ENCODE peak calls at places on chromosomes 1 and 21, in ten cellular contexts. One of them, this sample, is unnamed.

GRCh38 chr1:48916121-48917069 is 139.7 kb upstream of the BEND5 start:
- DNase-seq in mucosa of descending colon: no peak
- DNase-seq in GM12864: no peak
- DNase-seq in GM23338: peak
- DNase-seq in astrocyte: peak
- DNase-seq in HFFc6: no peak
- DNase-seq in H9: peak
- DNase-seq in DND-41: peak
- DNase-seq in spleen: no peak
- DNase-seq in uterus: no peak
- DNase-seq in this sample: peak

GRCh38 chr1:219430419-219430818 is 182.5 kb downstream of the ZC3H11B start:
- DNase-seq in mucosa of descending colon: no peak
- DNase-seq in GM12864: no peak
- DNase-seq in GM23338: no peak
- DNase-seq in astrocyte: peak
- DNase-seq in HFFc6: no peak
- DNase-seq in H9: no peak
- DNase-seq in DND-41: no peak
- DNase-seq in spleen: no peak
- DNase-seq in uterus: no peak
- DNase-seq in this sample: no peak

GRCh38 chr1:203771901-203772301 is 6.9 kb downstream of the LAX1 start:
- DNase-seq in mucosa of descending colon: no peak
- DNase-seq in GM12864: no peak
- DNase-seq in GM23338: no peak
- DNase-seq in astrocyte: no peak
- DNase-seq in HFFc6: no peak
- DNase-seq in H9: no peak
- DNase-seq in DND-41: no peak
- DNase-seq in spleen: no peak
- DNase-seq in uterus: peak
- DNase-seq in this sample: peak

GRCh38 chr1:200992382-200993101 is 31.0 kb downstream of the KIF21B start:
- DNase-seq in mucosa of descending colon: no peak
- DNase-seq in GM12864: no peak
- DNase-seq in GM23338: no peak
- DNase-seq in astrocyte: no peak
- DNase-seq in HFFc6: no peak
- DNase-seq in H9: no peak
- DNase-seq in DND-41: no peak
- DNase-seq in spleen: no peak
- DNase-seq in uterus: no peak
- DNase-seq in this sample: no peak

GRCh38 chr1:172960454-172961208 is 90.1 kb downstream of the TNFSF18 start:
- DNase-seq in mucosa of descending colon: no peak
- DNase-seq in GM12864: no peak
- DNase-seq in GM23338: peak
- DNase-seq in astrocyte: peak
- DNase-seq in HFFc6: peak
- DNase-seq in H9: no peak
- DNase-seq in DND-41: no peak
- DNase-seq in spleen: no peak
- DNase-seq in uterus: no peak
- DNase-seq in this sample: no peak

GRCh38 chr21:15240846-15241245 is 176.0 kb upstream of the NRIP1 start:
- DNase-seq in mucosa of descending colon: no peak
- DNase-seq in GM12864: no peak
- DNase-seq in GM23338: no peak
- DNase-seq in astrocyte: no peak
- DNase-seq in HFFc6: no peak
- DNase-seq in H9: no peak
- DNase-seq in DND-41: no peak
- DNase-seq in spleen: no peak
- DNase-seq in uterus: no peak
- DNase-seq in this sample: no peak

GRCh38 chr1:223143760-223144248 is 756 bp upstream of the TLR5 start:
- DNase-seq in mucosa of descending colon: peak
- DNase-seq in GM12864: peak
- DNase-seq in GM23338: no peak
- DNase-seq in astrocyte: no peak
- DNase-seq in HFFc6: no peak
- DNase-seq in H9: no peak
- DNase-seq in DND-41: peak
- DNase-seq in spleen: peak
- DNase-seq in uterus: no peak
- DNase-seq in this sample: no peak

GRCh38 chr1:246104927-246105326 is 402.2 kb downstream of the SMYD3 start:
- DNase-seq in mucosa of descending colon: no peak
- DNase-seq in GM12864: no peak
- DNase-seq in GM23338: no peak
- DNase-seq in astrocyte: no peak
- DNase-seq in HFFc6: no peak
- DNase-seq in H9: no peak
- DNase-seq in DND-41: no peak
- DNase-seq in spleen: no peak
- DNase-seq in uterus: no peak
- DNase-seq in this sample: no peak

GRCh38 chr1:150550222-150551048 is 1.2 kb downstream of the ADAMTSL4 start:
- DNase-seq in mucosa of descending colon: no peak
- DNase-seq in GM12864: no peak
- DNase-seq in GM23338: peak
- DNase-seq in astrocyte: no peak
- DNase-seq in HFFc6: no peak
- DNase-seq in H9: peak
- DNase-seq in DND-41: no peak
- DNase-seq in spleen: no peak
- DNase-seq in uterus: peak
- DNase-seq in this sample: peak

GRCh38 chr1:118154220-118154619 is 30.8 kb downstream of the SPAG17 start:
- DNase-seq in mucosa of descending colon: no peak
- DNase-seq in GM12864: no peak
- DNase-seq in GM23338: no peak
- DNase-seq in astrocyte: no peak
- DNase-seq in HFFc6: no peak
- DNase-seq in H9: no peak
- DNase-seq in DND-41: no peak
- DNase-seq in spleen: no peak
- DNase-seq in uterus: no peak
- DNase-seq in this sample: peak

GRCh38 chr1:6365047-6365446 is 28.5 kb downstream of the ACOT7 start:
- DNase-seq in mucosa of descending colon: peak
- DNase-seq in GM12864: no peak
- DNase-seq in GM23338: no peak
- DNase-seq in astrocyte: no peak
- DNase-seq in HFFc6: no peak
- DNase-seq in H9: no peak
- DNase-seq in DND-41: peak
- DNase-seq in spleen: no peak
- DNase-seq in uterus: no peak
- DNase-seq in this sample: peak

GRCh38 chr1:115320368-115320767 is 17.7 kb downstream of the NGF start:
- DNase-seq in mucosa of descending colon: no peak
- DNase-seq in GM12864: no peak
- DNase-seq in GM23338: no peak
- DNase-seq in astrocyte: no peak
- DNase-seq in HFFc6: no peak
- DNase-seq in H9: no peak
- DNase-seq in DND-41: no peak
- DNase-seq in spleen: no peak
- DNase-seq in uterus: no peak
- DNase-seq in this sample: no peak

GRCh38 chr1:83011270-83011669 is 987.7 kb downstream of the TTLL7 start:
- DNase-seq in mucosa of descending colon: no peak
- DNase-seq in GM12864: no peak
- DNase-seq in GM23338: no peak
- DNase-seq in astrocyte: no peak
- DNase-seq in HFFc6: no peak
- DNase-seq in H9: no peak
- DNase-seq in DND-41: no peak
- DNase-seq in spleen: no peak
- DNase-seq in uterus: no peak
- DNase-seq in this sample: no peak

GRCh38 chr1:8203056-8203455 is 114.9 kb upstream of the SLC45A1 start:
- DNase-seq in mucosa of descending colon: no peak
- DNase-seq in GM12864: no peak
- DNase-seq in GM23338: no peak
- DNase-seq in astrocyte: no peak
- DNase-seq in HFFc6: no peak
- DNase-seq in H9: no peak
- DNase-seq in DND-41: no peak
- DNase-seq in spleen: peak
- DNase-seq in uterus: no peak
- DNase-seq in this sample: peak

GRCh38 chr1:87144546-87144945 is 184.1 kb upstream of the LMO4 start:
- DNase-seq in mucosa of descending colon: no peak
- DNase-seq in GM12864: no peak
- DNase-seq in GM23338: no peak
- DNase-seq in astrocyte: no peak
- DNase-seq in HFFc6: no peak
- DNase-seq in H9: no peak
- DNase-seq in DND-41: no peak
- DNase-seq in spleen: no peak
- DNase-seq in uterus: no peak
- DNase-seq in this sample: no peak

GRCh38 chr1:161381707-161382106 is 14.0 kb upstream of the CFAP126 start:
- DNase-seq in mucosa of descending colon: no peak
- DNase-seq in GM12864: no peak
- DNase-seq in GM23338: no peak
- DNase-seq in astrocyte: no peak
- DNase-seq in HFFc6: no peak
- DNase-seq in H9: no peak
- DNase-seq in DND-41: no peak
- DNase-seq in spleen: no peak
- DNase-seq in uterus: no peak
- DNase-seq in this sample: peak

GRCh38 chr1:115214098-115214497 is 124.0 kb downstream of the NGF start:
- DNase-seq in mucosa of descending colon: no peak
- DNase-seq in GM12864: no peak
- DNase-seq in GM23338: no peak
- DNase-seq in astrocyte: no peak
- DNase-seq in HFFc6: no peak
- DNase-seq in H9: no peak
- DNase-seq in DND-41: no peak
- DNase-seq in spleen: no peak
- DNase-seq in uterus: no peak
- DNase-seq in this sample: no peak

GRCh38 chr1:14583788-14584187 is 14.7 kb upstream of the KAZN start:
- DNase-seq in mucosa of descending colon: no peak
- DNase-seq in GM12864: no peak
- DNase-seq in GM23338: no peak
- DNase-seq in astrocyte: no peak
- DNase-seq in HFFc6: no peak
- DNase-seq in H9: no peak
- DNase-seq in DND-41: no peak
- DNase-seq in spleen: no peak
- DNase-seq in uterus: no peak
- DNase-seq in this sample: no peak

DNA sequence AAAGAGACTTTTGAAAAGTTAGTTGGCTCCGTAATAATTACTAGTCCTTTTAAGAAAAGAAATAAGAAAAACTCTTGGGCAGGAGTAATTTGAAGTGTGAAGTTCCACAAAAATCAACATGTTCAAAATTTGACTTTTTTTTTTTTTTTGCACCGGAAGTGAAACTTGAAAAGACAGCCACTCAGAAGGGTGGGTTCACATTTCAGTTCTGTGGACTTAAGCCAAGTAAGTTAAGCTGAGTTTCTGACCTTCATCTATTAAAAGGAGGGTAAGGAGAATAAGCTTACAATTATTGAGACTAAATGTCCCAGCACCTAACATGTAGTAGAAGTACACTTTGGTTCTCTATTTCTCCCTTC is 11.0 kb downstream of the RO60 start:
- DNase-seq in mucosa of descending colon: no peak
- DNase-seq in GM12864: no peak
- DNase-seq in GM23338: no peak
- DNase-seq in astrocyte: no peak
- DNase-seq in HFFc6: no peak
- DNase-seq in H9: no peak
- DNase-seq in DND-41: no peak
- DNase-seq in spleen: no peak
- DNase-seq in uterus: no peak
- DNase-seq in this sample: no peak
- TF ChIP-seq CTCF in mucosa of descending colon: no peak
- TF ChIP-seq CTCF in GM12864: no peak
- TF ChIP-seq CTCF in GM23338: no peak
- TF ChIP-seq CTCF in astrocyte: no peak
- TF ChIP-seq CTCF in HFFc6: peak
- TF ChIP-seq CTCF in H9: no peak
- TF ChIP-seq CTCF in DND-41: no peak
- TF ChIP-seq CTCF in spleen: no peak
- TF ChIP-seq CTCF in uterus: no peak
- TF ChIP-seq CTCF in this sample: no peak

GRCh38 chr1:185260611-185261010 is 56.4 kb downstream of the IVNS1ABP start:
- DNase-seq in mucosa of descending colon: no peak
- DNase-seq in GM12864: no peak
- DNase-seq in GM23338: no peak
- DNase-seq in astrocyte: no peak
- DNase-seq in HFFc6: no peak
- DNase-seq in H9: no peak
- DNase-seq in DND-41: no peak
- DNase-seq in spleen: no peak
- DNase-seq in uterus: no peak
- DNase-seq in this sample: no peak
- TF ChIP-seq CTCF in mucosa of descending colon: no peak
- TF ChIP-seq CTCF in GM12864: no peak
- TF ChIP-seq CTCF in GM23338: no peak
- TF ChIP-seq CTCF in astrocyte: no peak
- TF ChIP-seq CTCF in HFFc6: no peak
- TF ChIP-seq CTCF in H9: no peak
- TF ChIP-seq CTCF in DND-41: no peak
- TF ChIP-seq CTCF in spleen: no peak
- TF ChIP-seq CTCF in uterus: no peak
- TF ChIP-seq CTCF in this sample: no peak

GRCh38 chr21:43979654-43980053 is 32.5 kb upstream of the TRAPPC10 start:
- DNase-seq in mucosa of descending colon: no peak
- DNase-seq in GM12864: no peak
- DNase-seq in GM23338: no peak
- DNase-seq in astrocyte: no peak
- DNase-seq in HFFc6: no peak
- DNase-seq in H9: no peak
- DNase-seq in DND-41: no peak
- DNase-seq in spleen: no peak
- DNase-seq in uterus: no peak
- DNase-seq in this sample: no peak
- TF ChIP-seq CTCF in mucosa of descending colon: no peak
- TF ChIP-seq CTCF in GM12864: no peak
- TF ChIP-seq CTCF in GM23338: peak
- TF ChIP-seq CTCF in astrocyte: no peak
- TF ChIP-seq CTCF in HFFc6: peak
- TF ChIP-seq CTCF in H9: no peak
- TF ChIP-seq CTCF in DND-41: peak
- TF ChIP-seq CTCF in spleen: no peak
- TF ChIP-seq CTCF in uterus: no peak
- TF ChIP-seq CTCF in this sample: peak

DNA sequence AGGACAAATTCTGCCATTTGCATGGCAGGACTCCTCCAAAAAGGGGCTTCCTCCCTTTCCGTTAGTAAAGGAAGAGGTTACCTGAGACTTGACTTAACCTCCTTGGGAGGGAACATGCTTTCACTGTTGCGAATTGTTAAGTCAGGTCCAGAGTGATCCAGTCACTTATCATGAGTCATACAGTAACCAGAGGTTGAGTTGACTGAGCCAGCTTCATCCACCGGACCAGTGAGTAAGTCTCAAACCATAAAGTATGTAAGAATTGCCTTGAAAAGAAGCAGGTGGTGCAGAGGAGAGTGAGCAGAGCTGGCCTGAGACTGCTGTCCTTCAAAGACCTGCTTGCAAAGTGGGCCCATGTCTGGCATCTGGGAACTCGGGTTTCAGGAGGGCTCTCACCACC is 84.5 kb upstream of the KLHDC7A start:
- DNase-seq in mucosa of descending colon: no peak
- DNase-seq in GM12864: no peak
- DNase-seq in GM23338: no peak
- DNase-seq in astrocyte: peak
- DNase-seq in HFFc6: peak
- DNase-seq in H9: no peak
- DNase-seq in DND-41: no peak
- DNase-seq in spleen: no peak
- DNase-seq in uterus: no peak
- DNase-seq in this sample: no peak
- TF ChIP-seq CTCF in mucosa of descending colon: no peak
- TF ChIP-seq CTCF in GM12864: no peak
- TF ChIP-seq CTCF in GM23338: no peak
- TF ChIP-seq CTCF in astrocyte: no peak
- TF ChIP-seq CTCF in HFFc6: no peak
- TF ChIP-seq CTCF in H9: no peak
- TF ChIP-seq CTCF in DND-41: no peak
- TF ChIP-seq CTCF in spleen: no peak
- TF ChIP-seq CTCF in uterus: no peak
- TF ChIP-seq CTCF in this sample: no peak